ENCODE peak calls at places on chromosome 1, in nine cellular contexts. K is A549, Z is GM12878, Q is HCT116, A is SK-N-SH, R is Panc1, M is HL-60, V is K562, U is HepG2. B is an unnamed sample.

GRCh38 chr1:230191079-230191478 is 124.0 kb downstream of the GALNT2 start:
- DNase-seq in M (peak), K (no peak), V (no peak), R (no peak), U (no peak), A (no peak), Q (no peak), Z (no peak), B (no peak)

GRCh38 chr1:1782399-1783221 is 4.3 kb upstream of the NADK start:
- DNase-seq in K (peak), M (no peak), R (no peak), A (no peak), V (peak), Q (no peak), Z (no peak), U (peak), B (peak)

GRCh38 chr1:230753191-230753585 is 6.0 kb downstream of the CAPN9 start:
- DNase-seq in V (no peak), R (no peak), A (no peak), M (no peak), K (no peak), U (no peak), Q (no peak), Z (no peak), B (no peak)

GRCh38 chr1:179818743-179819173 is 58.8 kb downstream of the TOR1AIP2 start:
- DNase-seq in V (peak), Q (no peak), Z (no peak), R (no peak), M (no peak), U (no peak), A (no peak), K (no peak), B (no peak)

GRCh38 chr1:206705187-206705586 is 20.5 kb downstream of the MAPKAPK2 start:
- DNase-seq in Z (no peak), V (no peak), M (no peak), U (no peak), Q (no peak), A (no peak), R (no peak), K (no peak), B (peak)

GRCh38 chr1:87864676-87865075 is 536.0 kb downstream of the LMO4 start:
- DNase-seq in K (no peak), V (no peak), Q (no peak), Z (no peak), R (no peak), A (no peak), U (no peak), M (no peak), B (no peak)

GRCh38 chr1:204704794-204705492 is 19.4 kb upstream of the LRRN2 start:
- DNase-seq in K (no peak), V (peak), M (no peak), U (no peak), Z (no peak), A (no peak), Q (no peak), R (no peak), B (no peak)

GRCh38 chr1:229553621-229554120 is 4.8 kb downstream of the ABCB10 start:
- DNase-seq in Q (no peak), M (no peak), U (no peak), V (no peak), A (no peak), R (no peak), Z (no peak), K (no peak), B (no peak)

GRCh38 chr1:113307771-113308451 is 82.4 kb upstream of the MAGI3 start:
- DNase-seq in R (no peak), A (no peak), M (no peak), V (no peak), Q (peak), U (peak), Z (no peak), K (peak), B (no peak)

GRCh38 chr1:244057474-244058385 is 6.6 kb downstream of the ZBTB18 start:
- DNase-seq in Q (no peak), A (no peak), M (no peak), Z (no peak), U (no peak), K (no peak), R (no peak), V (no peak), B (no peak)

GRCh38 chr1:165353731-165354671 is 2.5 kb downstream of the LMX1A start:
- DNase-seq in Q (no peak), Z (no peak), K (no peak), R (no peak), V (no peak), M (no peak), U (no peak), A (no peak), B (peak)

GRCh38 chr1:167127236-167127635 is 33.4 kb downstream of the STYXL2 start:
- DNase-seq in M (no peak), R (no peak), K (no peak), Q (no peak), V (no peak), Z (no peak), A (no peak), U (no peak), B (no peak)
- TF ChIP-seq REST in M (no peak), R (no peak), K (no peak), Q (no peak), V (no peak), Z (no peak), A (no peak), U (no peak), B (no peak)

DNA sequence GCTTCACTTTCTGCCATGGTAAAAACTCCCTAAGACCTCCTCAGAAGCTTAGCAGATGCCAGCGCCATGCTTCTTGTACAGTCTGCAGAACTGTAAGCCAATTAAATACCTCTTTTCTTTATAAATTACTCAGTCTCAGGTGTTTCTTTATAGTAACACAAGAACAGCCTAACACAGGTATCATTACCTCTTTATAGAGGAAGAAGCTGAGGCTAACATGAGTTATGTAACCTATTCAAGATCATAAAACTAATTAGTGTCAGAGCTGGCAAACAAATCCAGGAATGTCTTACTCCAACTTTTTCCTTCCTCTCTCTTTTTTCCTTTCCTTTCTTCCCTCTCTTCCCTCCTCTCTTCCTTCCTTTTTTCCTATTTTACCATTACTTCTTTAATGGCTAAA is 9.3 kb downstream of the NTMT2 start:
- DNase-seq in V (no peak), A (no peak), R (no peak), U (no peak), K (no peak), M (no peak), Z (no peak), Q (no peak), B (no peak)
- TF ChIP-seq REST in V (no peak), A (no peak), R (no peak), U (no peak), K (no peak), M (no peak), Z (no peak), Q (no peak), B (no peak)

GRCh38 chr1:7614576-7615074 is 156.5 kb upstream of the VAMP3 start:
- DNase-seq in U (no peak), Z (no peak), Q (no peak), A (peak), K (no peak), R (no peak), V (no peak), M (no peak), B (no peak)

GRCh38 chr1:7616953-7617352 is 154.1 kb upstream of the VAMP3 start:
- DNase-seq in A (no peak), Q (no peak), U (no peak), V (no peak), K (no peak), Z (no peak), R (no peak), M (no peak), B (no peak)

GRCh38 chr1:7616076-7616833 is 154.8 kb upstream of the VAMP3 start:
- DNase-seq in V (peak), U (peak), Z (no peak), R (no peak), A (no peak), Q (no peak), M (no peak), K (peak), B (peak)

GRCh38 chr1:7613851-7614205 is 157.3 kb upstream of the VAMP3 start:
- DNase-seq in U (no peak), V (no peak), R (no peak), Z (no peak), Q (no peak), A (no peak), K (no peak), M (no peak), B (no peak)

DNA sequence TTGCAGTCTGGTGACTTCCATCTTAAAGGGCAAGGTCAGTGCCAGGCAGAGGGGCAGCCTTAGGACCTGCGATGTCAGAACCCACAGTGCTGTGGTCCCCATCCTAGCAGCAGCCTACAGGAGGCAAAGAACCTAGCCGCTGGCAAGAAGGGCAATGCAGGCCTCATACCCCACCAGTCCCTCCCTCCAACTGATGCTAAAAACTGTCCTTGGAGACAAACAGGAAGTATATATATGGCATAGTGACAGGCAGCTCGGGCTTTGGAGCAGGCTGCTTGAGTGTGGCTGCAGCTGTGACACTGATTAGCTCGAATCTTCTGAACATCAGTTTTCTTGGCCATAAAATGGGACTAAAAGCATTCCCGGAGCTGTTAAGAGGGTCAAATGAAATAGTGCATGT is 156.0 kb upstream of the VAMP3 start:
- DNase-seq in Q (no peak), R (no peak), U (no peak), M (no peak), V (no peak), K (no peak), A (no peak), Z (no peak), B (no peak)
- TF ChIP-seq REST in Q (no peak), R (no peak), U (no peak), M (no peak), V (no peak), K (no peak), A (no peak), Z (no peak), B (no peak)

GRCh38 chr1:215819114-215819513 is 252.0 kb downstream of the KCTD3 start:
- DNase-seq in U (no peak), Q (no peak), M (no peak), A (no peak), R (no peak), Z (no peak), V (no peak), K (no peak), B (no peak)
- TF ChIP-seq REST in U (no peak), Q (no peak), M (no peak), A (no peak), R (no peak), Z (no peak), V (no peak), K (no peak), B (no peak)

GRCh38 chr1:91397605-91398004 is 7.0 kb downstream of the HFM1 start:
- DNase-seq in Z (no peak), Q (no peak), U (no peak), A (no peak), K (no peak), R (no peak), M (no peak), V (no peak), B (no peak)

GRCh38 chr1:91400133-91400725 is 4.4 kb downstream of the HFM1 start:
- DNase-seq in U (no peak), V (no peak), A (no peak), Q (no peak), R (no peak), K (peak), M (no peak), Z (no peak), B (peak)

GRCh38 chr1:91404151-91405012 is at the start of gene HFM1:
- DNase-seq in V (peak), A (peak), M (no peak), R (no peak), Z (no peak), Q (peak), U (peak), K (peak), B (peak)

GRCh38 chr1:91398291-91398690 is 6.3 kb downstream of the HFM1 start:
- DNase-seq in Z (no peak), Q (no peak), V (no peak), K (no peak), M (no peak), R (no peak), A (no peak), U (no peak), B (no peak)

DNA sequence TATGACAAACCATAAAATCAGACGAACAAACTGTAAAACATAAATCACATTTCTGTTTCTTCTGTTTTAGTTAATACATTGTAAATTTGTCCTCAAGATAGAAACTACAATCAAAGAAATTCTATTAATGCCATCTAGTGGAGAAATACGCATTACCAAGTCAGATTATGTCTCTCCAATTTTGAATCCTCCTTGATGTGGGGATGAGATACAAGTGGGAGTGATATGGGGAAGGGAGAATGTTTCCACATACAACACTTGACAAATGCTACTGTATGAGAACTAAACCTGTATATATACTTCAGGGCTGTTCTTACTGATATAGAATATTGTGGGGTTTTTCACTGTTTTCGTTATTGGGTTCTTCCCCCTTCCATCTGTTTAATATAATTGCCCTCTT is 2.6 kb downstream of the HFM1 start:
- DNase-seq in U (peak), A (peak), V (peak), R (peak), Q (no peak), M (no peak), Z (no peak), K (peak), B (peak)
- TF ChIP-seq REST in U (no peak), A (no peak), V (no peak), R (no peak), Q (no peak), M (no peak), Z (no peak), K (no peak), B (no peak)

GRCh38 chr1:41726899-41727748 is 191.6 kb downstream of the HIVEP3 start:
- DNase-seq in K (no peak), Q (no peak), M (peak), R (no peak), U (peak), V (no peak), A (no peak), Z (peak), B (peak)
- TF ChIP-seq REST in K (no peak), Q (no peak), M (peak), R (no peak), U (no peak), V (no peak), A (no peak), Z (no peak), B (no peak)

GRCh38 chr1:46708121-46708520 is 10.8 kb downstream of the EFCAB14 start:
- DNase-seq in Q (no peak), A (no peak), R (no peak), Z (no peak), U (no peak), V (no peak), M (no peak), K (no peak), B (no peak)

GRCh38 chr1:46703927-46704641 is 14.8 kb downstream of the EFCAB14 start:
- DNase-seq in K (no peak), R (no peak), U (no peak), M (no peak), V (no peak), A (no peak), Q (no peak), Z (no peak), B (no peak)

GRCh38 chr1:46699670-46700069 is 19.2 kb downstream of the EFCAB14 start:
- DNase-seq in Q (no peak), M (peak), R (no peak), A (no peak), V (no peak), K (no peak), Z (no peak), U (no peak), B (no peak)

DNA sequence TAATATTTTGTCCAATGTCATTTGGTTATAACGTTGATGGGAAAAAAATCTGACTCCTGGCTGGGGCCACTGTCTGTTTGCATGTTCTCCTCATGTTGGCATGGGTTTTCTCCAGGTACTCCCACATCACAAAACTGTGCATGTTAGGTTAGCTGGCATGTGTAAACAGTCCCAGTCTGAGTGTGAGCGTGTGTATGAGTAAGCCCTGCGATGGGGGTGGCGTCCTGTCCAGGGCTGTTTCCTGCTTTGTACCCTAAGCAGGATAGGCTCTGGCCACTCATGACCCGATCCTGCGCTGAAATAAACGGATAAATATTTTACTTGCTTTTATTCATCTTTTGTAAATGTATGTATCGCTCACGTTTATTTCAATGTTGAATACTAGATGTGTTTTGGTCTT is 13.5 kb downstream of the EFCAB14 start:
- DNase-seq in M (no peak), V (no peak), A (no peak), K (no peak), U (no peak), Q (no peak), Z (no peak), R (no peak), B (no peak)
- TF ChIP-seq REST in M (no peak), V (no peak), A (no peak), K (no peak), U (no peak), Q (no peak), Z (no peak), R (no peak), B (no peak)

GRCh38 chr1:226645279-226645976 is 93.7 kb downstream of the ITPKB start:
- DNase-seq in M (no peak), K (no peak), U (no peak), A (no peak), Z (no peak), R (no peak), Q (no peak), V (no peak), B (no peak)

GRCh38 chr1:226646026-226646869 is 92.8 kb downstream of the ITPKB start:
- DNase-seq in R (no peak), K (no peak), Q (no peak), U (no peak), V (no peak), M (no peak), A (peak), Z (no peak), B (no peak)

GRCh38 chr1:226643701-226644540 is 95.2 kb downstream of the ITPKB start:
- DNase-seq in A (no peak), M (peak), V (no peak), Q (no peak), U (no peak), Z (peak), K (no peak), R (no peak), B (no peak)

GRCh38 chr1:226643167-226643566 is 94.6 kb downstream of the STUM start:
- DNase-seq in V (peak), Z (peak), Q (peak), A (no peak), R (no peak), U (no peak), M (peak), K (no peak), B (no peak)

DNA sequence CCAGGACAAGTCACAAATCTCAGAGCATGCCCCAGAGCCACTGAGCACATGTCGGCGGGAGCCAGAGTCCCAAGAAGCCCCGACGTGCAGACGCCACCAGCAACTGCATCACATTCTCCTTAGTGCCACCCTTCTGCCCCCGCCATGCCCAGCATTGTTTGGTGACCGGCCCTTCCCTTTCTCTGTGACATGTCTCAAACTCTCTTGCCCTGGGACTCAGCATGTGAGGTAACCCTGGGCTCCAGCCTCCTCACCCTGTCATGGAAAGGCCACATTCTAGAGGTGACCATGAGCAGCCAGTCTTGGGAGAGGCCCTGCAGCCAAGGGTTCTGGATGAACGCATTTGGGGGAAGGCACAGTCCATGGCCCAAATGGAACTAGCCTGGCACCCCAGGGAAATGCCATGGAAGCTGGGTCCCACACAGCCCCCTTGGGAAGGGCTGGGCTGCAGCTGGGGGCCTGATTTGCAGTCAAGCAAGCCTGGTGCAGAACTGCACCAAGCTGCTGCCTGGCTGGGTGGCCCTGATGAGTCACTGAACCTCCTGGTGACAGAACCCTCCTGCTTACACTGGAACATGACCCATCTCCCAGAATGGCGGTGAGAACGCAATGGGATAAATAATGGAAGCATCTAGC is 94.4 kb downstream of the ITPKB start:
- DNase-seq in K (no peak), M (no peak), U (no peak), R (no peak), Z (no peak), A (no peak), V (no peak), Q (no peak), B (no peak)
- TF ChIP-seq REST in K (no peak), M (no peak), U (no peak), R (no peak), Z (no peak), A (no peak), V (no peak), Q (no peak), B (no peak)